ENCODE peak calls at places on chromosomes 12 and 14, in six cellular contexts. G is HepG2, O is H1, Q is SK-N-SH, W is suprapubic skin, V is GM23338. C is an unnamed sample.

GRCh38 chr14:103524002-103524785 is 1.6 kb upstream of the CKB start:
- DNase-seq in G (no peak), O (no peak), Q (no peak), W (no peak), V (no peak), C (no peak)

GRCh38 chr14:68476212-68476964 is 316.5 kb downstream of the ZFP36L1 start:
- DNase-seq in G (peak; percentile 45), O (peak; percentile 30), Q (no peak), W (no peak), V (peak; percentile 24), C (no peak)

GRCh38 chr14:93348292-93348691 is 1.3 kb downstream of the COX8C start:
- DNase-seq in G (no peak), O (no peak), Q (no peak), W (no peak), V (no peak), C (no peak)

GRCh38 chr12:61758661-61759060 is 501.5 kb upstream of the USP15 start:
- DNase-seq in G (no peak), O (no peak), Q (no peak), W (no peak), V (no peak), C (no peak)

GRCh38 chr12:7989827-7990491 is 42.6 kb upstream of the FOXJ2 start:
- DNase-seq in G (no peak), O (no peak), Q (no peak), W (no peak), V (no peak), C (no peak)

GRCh38 chr14:92217956-92218355 is 96.2 kb downstream of the CPSF2 start:
- DNase-seq in G (no peak), O (no peak), Q (no peak), W (no peak), V (no peak), C (no peak)

GRCh38 chr12:48002773-48003218 is 1.5 kb downstream of the COL2A1 start:
- DNase-seq in G (no peak), O (peak; percentile 71), Q (peak; percentile 77), W (no peak), V (peak; percentile 66), C (no peak)

GRCh38 chr14:56333361-56334279 is 215.4 kb downstream of the PELI2 start:
- DNase-seq in G (peak; percentile 13), O (no peak), Q (no peak), W (no peak), V (no peak), C (no peak)

GRCh38 chr12:60684988-60685655 is 1089.3 kb downstream of the SLC16A7 start:
- DNase-seq in G (no peak), O (no peak), Q (no peak), W (no peak), V (peak; percentile 44), C (no peak)

GRCh38 chr12:25812295-25812694 is 146.2 kb upstream of the RASSF8 start:
- DNase-seq in G (no peak), O (no peak), Q (no peak), W (no peak), V (no peak), C (no peak)

GRCh38 chr12:90945070-90945649 is 9.8 kb downstream of the CCER1 start:
- DNase-seq in G (peak; percentile 29), O (no peak), Q (peak; percentile 20), W (no peak), V (peak; percentile 20), C (no peak)

GRCh38 chr12:85179680-85180300 is 100.2 kb upstream of the ALX1 start:
- DNase-seq in G (no peak), O (no peak), Q (no peak), W (no peak), V (no peak), C (no peak)

GRCh38 chr12:62957233-62957953 is 22.4 kb upstream of the PPM1H start:
- DNase-seq in G (peak; percentile 75), O (no peak), Q (no peak), W (no peak), V (peak; percentile 63), C (no peak)

GRCh38 chr12:50053583-50053982 is 3.8 kb upstream of the ASIC1 start:
- DNase-seq in G (no peak), O (no peak), Q (no peak), W (no peak), V (no peak), C (no peak)

GRCh38 chr12:101475751-101476305 is 692 bp downstream of the SPIC start:
- DNase-seq in G (no peak), O (no peak), Q (no peak), W (no peak), V (no peak), C (no peak)

GRCh38 chr12:76704693-76705092 is 59.2 kb upstream of the ZDHHC17 start:
- DNase-seq in G (no peak), O (no peak), Q (no peak), W (no peak), V (no peak), C (no peak)

GRCh38 chr14:42470427-42470719 is 863.7 kb downstream of the LRFN5 start:
- DNase-seq in G (no peak), O (no peak), Q (no peak), W (no peak), V (no peak), C (no peak)

GRCh38 chr14:52189330-52189729 is 78.2 kb upstream of the PTGDR start:
- DNase-seq in G (no peak), O (no peak), Q (no peak), W (no peak), V (no peak), C (no peak)

GRCh38 chr14:97379091-97379531 is 581.9 kb downstream of the VRK1 start:
- DNase-seq in G (no peak), O (no peak), Q (no peak), W (no peak), V (peak; percentile 45), C (no peak)

GRCh38 chr12:72282721-72283120 is 10.6 kb downstream of the TRHDE start:
- DNase-seq in G (no peak), O (no peak), Q (no peak), W (no peak), V (peak; percentile 48), C (no peak)

GRCh38 chr12:85440273-85440672 is 160.3 kb downstream of the ALX1 start:
- DNase-seq in G (no peak), O (no peak), Q (no peak), W (no peak), V (no peak), C (no peak)

GRCh38 chr14:68690106-68690960 is 102.5 kb downstream of the ZFP36L1 start:
- DNase-seq in G (no peak), O (no peak), Q (peak; percentile 37), W (peak; percentile 45), V (no peak), C (no peak)

GRCh38 chr14:33738481-33738880 is 212.4 kb downstream of the EGLN3 start:
- DNase-seq in G (no peak), O (no peak), Q (no peak), W (no peak), V (peak; percentile 9), C (no peak)

GRCh38 chr12:111069886-111070285 is 149.5 kb upstream of the MYL2 start:
- DNase-seq in G (no peak), O (no peak), Q (no peak), W (no peak), V (no peak), C (no peak)

GRCh38 chr12:111064982-111065381 is 144.6 kb upstream of the MYL2 start:
- DNase-seq in G (no peak), O (no peak), Q (no peak), W (no peak), V (no peak), C (no peak)

GRCh38 chr12:111066744-111067437 is 146.5 kb upstream of the MYL2 start:
- DNase-seq in G (no peak), O (no peak), Q (no peak), W (no peak), V (peak; percentile 34), C (no peak)

GRCh38 chr12:111067498-111067897 is 147.1 kb upstream of the MYL2 start:
- DNase-seq in G (no peak), O (no peak), Q (no peak), W (no peak), V (no peak), C (peak; percentile 18)

GRCh38 chr12:111068281-111068680 is 147.9 kb upstream of the MYL2 start:
- DNase-seq in G (no peak), O (no peak), Q (no peak), W (no peak), V (no peak), C (no peak)
- TF ChIP-seq POLR2AphosphoS5 in G (no peak), O (no peak), Q (no peak), W (no peak), V (no peak), C (no peak)

GRCh38 chr14:66076166-66076565 is 410.0 kb upstream of the CCDC196 start:
- DNase-seq in G (no peak), O (no peak), Q (no peak), W (no peak), V (no peak), C (no peak)
- H3K4me1 ChIP-seq in G (no peaks in the 10 kb centered on the region), O (no peaks in the 10 kb centered on the region), Q (peaks cover 5% of the 10 kb centered on the region), W (no peaks in the 10 kb centered on the region), V (no peaks in the 10 kb centered on the region), C (no peaks in the 10 kb centered on the region)

DNA sequence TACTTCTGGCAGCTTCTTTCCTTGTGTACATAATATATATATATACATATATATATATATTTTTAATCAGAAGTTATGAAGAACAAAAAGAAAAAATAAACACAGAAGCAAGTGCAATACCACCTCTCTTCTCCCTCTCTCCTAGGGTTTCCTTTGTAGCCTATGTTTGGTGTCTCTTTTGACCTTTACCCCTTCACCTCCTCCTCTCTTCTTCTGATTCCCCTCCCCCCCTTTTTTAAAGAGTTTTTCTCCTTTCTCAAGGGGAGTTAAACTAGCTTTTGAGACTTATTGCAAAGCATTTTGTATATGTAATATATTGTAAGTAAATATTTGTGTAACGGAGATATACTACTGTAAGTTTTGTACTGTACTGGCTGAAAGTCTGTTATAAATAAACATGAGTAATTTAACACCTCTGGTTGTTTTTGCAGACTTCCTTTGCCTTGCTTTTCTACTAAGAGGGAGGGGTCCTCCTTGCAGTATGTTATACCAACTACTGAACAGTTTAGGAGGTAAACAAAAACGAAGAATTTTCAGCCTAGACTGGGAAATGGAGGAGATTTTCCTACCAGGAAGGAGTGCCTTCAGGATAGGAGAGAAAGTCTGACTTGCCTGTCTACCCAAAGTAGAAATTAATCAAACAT is 3.6 kb upstream of the RPS26 start:
- DNase-seq in G (no peak), O (no peak), Q (no peak), W (no peak), V (no peak), C (no peak)
- H3K27ac ChIP-seq in G (peak overlapping the region; percentile 39), O (no peak overlapping the region), Q (no peak overlapping the region), W (no peak overlapping the region), V (no peak overlapping the region), C (no peak overlapping the region)

GRCh38 chr14:22599349-22599748 is 1.2 kb downstream of the ABHD4 start:
- DNase-seq in G (no peak), O (no peak), Q (no peak), W (no peak), V (no peak), C (no peak)

GRCh38 chr14:22598896-22599244 is 770 bp downstream of the ABHD4 start:
- DNase-seq in G (peak; percentile 82), O (no peak), Q (no peak), W (no peak), V (peak; percentile 73), C (peak; percentile 48)

GRCh38 chr14:22597265-22597664 is 835 bp upstream of the ABHD4 start:
- DNase-seq in G (no peak), O (no peak), Q (no peak), W (no peak), V (peak; percentile 39), C (no peak)

GRCh38 chr14:22597771-22598098 is 365 bp upstream of the ABHD4 start:
- DNase-seq in G (no peak), O (no peak), Q (no peak), W (no peak), V (no peak), C (no peak)

GRCh38 chr14:22598099-22598895 is at the start of gene ABHD4:
- DNase-seq in G (peak; percentile 79), O (peak; percentile 92), Q (peak; percentile 89), W (peak; percentile 92), V (peak; percentile 90), C (peak; percentile 79)
- TF ChIP-seq POLR2AphosphoS5 in G (peak; percentile 95), O (peak; percentile 72), Q (peak; percentile 69), W (no peak), V (peak; percentile 71), C (peak; percentile 52)

C was measured in breast epithelium.